ENCODE peak calls at places on chromosomes 13 and 19, in four cellular contexts. B is stimulated activated CD8-positive, alpha-beta memory T cell treated with anti-CD3 and anti-CD28 coated beads, Interleukin-15, amount 100 ng/mL, for 24 hours; F is nephron progenitor cell; R is hypothalamus. Z is an unnamed sample.

GRCh38 chr19:4636151-4636717 is 3.1 kb upstream of the TNFAIP8L1 start:
- DNase-seq in R (peak), F (peak), B (peak), Z (peak)

GRCh38 chr19:14478113-14478545 is 3.0 kb upstream of the PTGER1 start:
- DNase-seq in F (no peak), R (no peak), B (no peak), Z (no peak)

GRCh38 chr19:708154-709141 is at the start of gene PALM:
- DNase-seq in F (peak), B (no peak), R (peak), Z (peak)

GRCh38 chr19:377801-378581 is 31.0 kb downstream of the C2CD4C start:
- DNase-seq in B (no peak), F (no peak), R (no peak), Z (no peak)

GRCh38 chr19:50803633-50804419 is 13.6 kb downstream of the ACP4 start:
- DNase-seq in R (no peak), F (peak), B (no peak), Z (no peak)

GRCh38 chr13:39130298-39130697 is 92.0 kb downstream of the NHLRC3 start:
- DNase-seq in F (no peak), R (no peak), B (no peak), Z (no peak)

GRCh38 chr19:36182612-36183454 is 30.6 kb upstream of the COX7A1 start:
- DNase-seq in R (no peak), F (no peak), B (no peak), Z (no peak)

GRCh38 chr19:2491130-2491801 is 15.3 kb downstream of the GADD45B start:
- DNase-seq in B (no peak), F (no peak), R (no peak), Z (no peak)

GRCh38 chr19:10748924-10749434 is 31.1 kb downstream of the DNM2 start:
- DNase-seq in R (no peak), F (no peak), B (no peak), Z (peak)

GRCh38 chr19:55602104-55603001 is 2.3 kb downstream of the ZNF524 start:
- DNase-seq in R (no peak), F (no peak), B (no peak), Z (no peak)

GRCh38 chr19:428144-428543 is 19.2 kb upstream of the C2CD4C start:
- DNase-seq in R (no peak), F (no peak), B (no peak), Z (no peak)

GRCh38 chr13:71625694-71626093 is 241.3 kb downstream of the DACH1 start:
- DNase-seq in R (no peak), F (no peak), B (no peak), Z (no peak)

GRCh38 chr13:35854286-35854685 is 276.9 kb downstream of the DCLK1 start:
- DNase-seq in R (no peak), B (no peak), F (no peak), Z (no peak)

GRCh38 chr13:40230833-40231266 is 435.6 kb downstream of the FOXO1 start:
- DNase-seq in R (no peak), F (no peak), B (no peak), Z (no peak)

GRCh38 chr13:112703449-112703848 is 13.6 kb downstream of the ATP11A start:
- DNase-seq in F (no peak), R (no peak), B (no peak), Z (no peak)

GRCh38 chr19:45153339-45154063 is 7.3 kb downstream of the NKPD1 start:
- DNase-seq in F (peak), B (no peak), R (peak), Z (peak)

GRCh38 chr19:49775742-49776370 is 9.1 kb downstream of the AP2A1 start:
- DNase-seq in B (no peak), R (no peak), F (no peak), Z (no peak)

GRCh38 chr13:36831291-36831690 is 12.3 kb downstream of the RFXAP start:
- DNase-seq in F (no peak), B (no peak), R (no peak), Z (no peak)

GRCh38 chr19:53942001-53942786 is 20.5 kb upstream of the CACNG8 start:
- DNase-seq in F (peak), B (no peak), R (no peak), Z (peak)

GRCh38 chr19:18408053-18408476 is 10.6 kb upstream of the LRRC25 start:
- DNase-seq in F (peak), B (no peak), R (no peak), Z (no peak)

GRCh38 chr13:99605417-99606321 is 104.4 kb downstream of the TM9SF2 start:
- DNase-seq in F (peak), B (no peak), R (peak), Z (no peak)

GRCh38 chr19:17216058-17216670 is 1.0 kb downstream of the USE1 start:
- DNase-seq in R (no peak), F (no peak), B (no peak), Z (no peak)

GRCh38 chr19:38320969-38321339 is 1.3 kb downstream of the KCNK6 start:
- DNase-seq in F (no peak), R (no peak), B (no peak), Z (no peak)

GRCh38 chr19:38319421-38320258 is at the start of gene KCNK6:
- DNase-seq in R (peak), B (peak), F (peak), Z (no peak)

GRCh38 chr13:49828452-49828851 is 36.0 kb upstream of the KPNA3 start:
- DNase-seq in F (no peak), B (no peak), R (no peak), Z (no peak)

Z was measured in nucleus accumbens.